ENCODE peak calls at places on chromosomes 2 and 18, in four cellular contexts. W is NCI-H1436, D is BJ, G is iPS-NIHi11. U is an unnamed sample.

GRCh38 chr2:217851191-217852020 is 151.4 kb downstream of the TNS1 start:
- DNase-seq in D (peak), G (no peak), W (no peak), U (no peak)

GRCh38 chr2:24617431-24617830 is 126.4 kb downstream of the NCOA1 start:
- DNase-seq in D (peak), W (no peak), G (no peak), U (no peak)

GRCh38 chr2:177625744-177626655 is 233.4 kb downstream of the AGPS start:
- DNase-seq in W (peak), G (no peak), D (no peak), U (no peak)

GRCh38 chr2:241150660-241151530 is 628 bp downstream of the PPP1R7 start:
- DNase-seq in W (no peak), D (no peak), G (no peak), U (peak)

GRCh38 chr18:60568211-60568610 is 195.6 kb upstream of the MC4R start:
- DNase-seq in G (no peak), W (no peak), D (no peak), U (no peak)

GRCh38 chr18:57084331-57085298 is 62.3 kb upstream of the BOD1L2 start:
- DNase-seq in W (no peak), D (no peak), G (no peak), U (no peak)

GRCh38 chr2:62826141-62826540 is 120.6 kb downstream of the EHBP1 start:
- DNase-seq in G (no peak), W (no peak), D (peak), U (no peak)

GRCh38 chr2:101821059-101821805 is 123.7 kb downstream of the MAP4K4 start:
- DNase-seq in G (no peak), W (no peak), D (no peak), U (no peak)

GRCh38 chr18:46250084-46250811 is 146.1 kb downstream of the HAUS1 start:
- DNase-seq in W (no peak), D (no peak), G (peak), U (peak)